ENCODE peak calls at places on chromosomes 7 and 10, in ten cellular contexts. P is choroid plexus epithelial cell, I is body of pancreas, R is DND-41, Z is psoas muscle, S is mammary epithelial cell, L is A549, T is endodermal cell, X is tibial artery, A is cardiac fibroblast. C is an unnamed sample.

GRCh38 chr7:117274951-117275350 is 47.9 kb downstream of the WNT2 start:
- DNase-seq in P (no peak), I (no peak), R (no peak), Z (no peak), S (no peak), L (no peak), T (no peak), X (no peak), A (no peak), C (peak)

GRCh38 chr10:129958686-129959543 is 5.2 kb downstream of the EBF3 start:
- DNase-seq in P (no peak), I (no peak), R (no peak), Z (peak), S (no peak), L (no peak), T (peak), X (no peak), A (peak), C (peak)

GRCh38 chr7:79272066-79272669 is 181.3 kb downstream of the MAGI2 start:
- DNase-seq in P (peak), I (no peak), R (no peak), Z (no peak), S (no peak), L (peak), T (no peak), X (no peak), A (peak), C (peak)

GRCh38 chr7:134690016-134690415 is 43.4 kb downstream of the BPGM start:
- DNase-seq in P (peak), I (no peak), R (no peak), Z (no peak), S (no peak), L (peak), T (no peak), X (no peak), A (peak), C (peak)

GRCh38 chr10:29811751-29812427 is 177.1 kb upstream of the SVIL start:
- DNase-seq in P (peak), I (peak), R (peak), Z (peak), S (peak), L (peak), T (no peak), X (peak), A (peak), C (peak)

GRCh38 chr10:14594878-14595525 is 179.7 kb downstream of the FAM107B start:
- DNase-seq in P (no peak), I (no peak), R (no peak), Z (no peak), S (no peak), L (no peak), T (no peak), X (no peak), A (no peak), C (no peak)

GRCh38 chr10:31644931-31645633 is 283.5 kb downstream of the ARHGAP12 start:
- DNase-seq in P (no peak), I (no peak), R (no peak), Z (no peak), S (no peak), L (no peak), T (no peak), X (no peak), A (peak), C (peak)

GRCh38 chr10:99927719-99928280 is 81.9 kb downstream of the DNMBP start:
- DNase-seq in P (peak), I (no peak), R (no peak), Z (no peak), S (no peak), L (peak), T (no peak), X (no peak), A (no peak), C (no peak)

GRCh38 chr7:128708235-128708634 is 30.9 kb upstream of the CALU start:
- DNase-seq in P (no peak), I (no peak), R (no peak), Z (no peak), S (no peak), L (no peak), T (no peak), X (no peak), A (peak), C (no peak)

GRCh38 chr10:53619678-53620077 is 847.1 kb upstream of the MBL2 start:
- DNase-seq in P (no peak), I (no peak), R (no peak), Z (no peak), S (peak), L (peak), T (no peak), X (no peak), A (no peak), C (peak)

GRCh38 chr10:79162861-79163662 is 94.3 kb downstream of the ZMIZ1 start:
- DNase-seq in P (peak), I (peak), R (no peak), Z (peak), S (peak), L (peak), T (no peak), X (no peak), A (peak), C (peak)

GRCh38 chr7:92534572-92534971 is 6.0 kb downstream of the RBM48 start:
- DNase-seq in P (no peak), I (no peak), R (no peak), Z (no peak), S (no peak), L (no peak), T (no peak), X (no peak), A (no peak), C (no peak)

GRCh38 chr7:586494-586893 is 66.8 kb upstream of the PDGFA start:
- DNase-seq in P (no peak), I (no peak), R (no peak), Z (no peak), S (no peak), L (no peak), T (no peak), X (no peak), A (no peak), C (no peak)

GRCh38 chr7:11243739-11244138 is 270.1 kb downstream of the PHF14 start:
- DNase-seq in P (no peak), I (no peak), R (no peak), Z (no peak), S (no peak), L (no peak), T (no peak), X (no peak), A (no peak), C (no peak)

GRCh38 chr10:30882281-30882680 is 149.4 kb downstream of the ZNF438 start:
- DNase-seq in P (peak), I (no peak), R (no peak), Z (no peak), S (no peak), L (no peak), T (no peak), X (no peak), A (peak), C (peak)

GRCh38 chr10:110527731-110528171 is 30.0 kb downstream of the DUSP5 start:
- DNase-seq in P (peak), I (no peak), R (no peak), Z (no peak), S (no peak), L (no peak), T (peak), X (no peak), A (peak), C (peak)

GRCh38 chr7:102024005-102024768 is 206.8 kb downstream of the CUX1 start:
- DNase-seq in P (no peak), I (no peak), R (peak), Z (no peak), S (no peak), L (no peak), T (no peak), X (no peak), A (no peak), C (no peak)

GRCh38 chr7:85030893-85031292 is 156.0 kb downstream of the SEMA3D start:
- DNase-seq in P (peak), I (no peak), R (no peak), Z (no peak), S (peak), L (peak), T (no peak), X (no peak), A (peak), C (peak)

GRCh38 chr7:127751723-127752448 is 99.9 kb downstream of the SND1 start:
- DNase-seq in P (peak), I (peak), R (no peak), Z (peak), S (peak), L (no peak), T (no peak), X (no peak), A (peak), C (peak)

GRCh38 chr10:123043409-123043925 is 34.7 kb downstream of the ACADSB start:
- DNase-seq in P (peak), I (peak), R (peak), Z (no peak), S (peak), L (peak), T (peak), X (no peak), A (peak), C (peak)

GRCh38 chr10:62027841-62028501 is 126.5 kb downstream of the ARID5B start:
- DNase-seq in P (peak), I (no peak), R (no peak), Z (no peak), S (peak), L (no peak), T (no peak), X (no peak), A (peak), C (peak)

GRCh38 chr7:147279516-147279915 is 1162.9 kb downstream of the CNTNAP2 start:
- DNase-seq in P (no peak), I (no peak), R (no peak), Z (no peak), S (no peak), L (no peak), T (no peak), X (no peak), A (no peak), C (no peak)

GRCh38 chr10:86264481-86265231 is 101.9 kb downstream of the GRID1 start:
- DNase-seq in P (no peak), I (no peak), R (no peak), Z (no peak), S (no peak), L (no peak), T (peak), X (peak), A (no peak), C (no peak)

GRCh38 chr10:43120948-43121290 is 17.3 kb upstream of the CSGALNACT2 start:
- DNase-seq in P (no peak), I (no peak), R (peak), Z (no peak), S (no peak), L (no peak), T (no peak), X (peak), A (peak), C (no peak)

GRCh38 chr10:6140141-6140841 is 51.5 kb downstream of the RBM17 start:
- DNase-seq in P (no peak), I (no peak), R (peak), Z (no peak), S (no peak), L (no peak), T (peak), X (no peak), A (no peak), C (no peak)

GRCh38 chr10:65555192-65555591 is 1370.6 kb upstream of the LRRTM3 start:
- DNase-seq in P (no peak), I (no peak), R (no peak), Z (no peak), S (no peak), L (no peak), T (peak), X (no peak), A (no peak), C (no peak)

GRCh38 chr7:83130623-83131545 is 31.8 kb downstream of the PCLO start:
- DNase-seq in P (peak), I (peak), R (no peak), Z (no peak), S (no peak), L (no peak), T (no peak), X (no peak), A (no peak), C (no peak)

GRCh38 chr7:90345548-90346319 is 782 bp upstream of the GTPBP10 start:
- DNase-seq in P (peak), I (peak), R (no peak), Z (no peak), S (peak), L (peak), T (peak), X (no peak), A (peak), C (peak)

GRCh38 chr7:55546826-55547225 is 25.5 kb downstream of the VOPP1 start:
- DNase-seq in P (peak), I (peak), R (no peak), Z (peak), S (peak), L (peak), T (peak), X (peak), A (peak), C (peak)

GRCh38 chr7:158541330-158542010 is 46.2 kb downstream of the PTPRN2 start:
- DNase-seq in P (no peak), I (no peak), R (no peak), Z (no peak), S (no peak), L (no peak), T (no peak), X (peak), A (no peak), C (no peak)

GRCh38 chr7:157979631-157980340 is 607.8 kb downstream of the PTPRN2 start:
- DNase-seq in P (no peak), I (no peak), R (no peak), Z (no peak), S (no peak), L (no peak), T (peak), X (no peak), A (no peak), C (no peak)

GRCh38 chr10:22620140-22620857 is 94.1 kb downstream of the PIP4K2A start:
- DNase-seq in P (peak), I (peak), R (no peak), Z (peak), S (peak), L (peak), T (no peak), X (peak), A (peak), C (peak)

GRCh38 chr10:127813290-127813689 is 76.3 kb downstream of the FOXI2 start:
- DNase-seq in P (peak), I (no peak), R (no peak), Z (no peak), S (no peak), L (no peak), T (no peak), X (no peak), A (peak), C (no peak)
- TF ChIP-seq CTCF in P (peak), I (no peak), R (peak), Z (no peak), S (peak), L (peak), T (peak), X (no peak), A (no peak), C (no peak)

GRCh38 chr7:17401806-17402627 is 103.6 kb downstream of the AHR start:
- DNase-seq in P (no peak), I (no peak), R (no peak), Z (no peak), S (no peak), L (no peak), T (no peak), X (no peak), A (no peak), C (no peak)
- H3K4me3 ChIP-seq in P (no peak), I (no peak), R (no peak), Z (no peak), S (no peak), L (no peak), T (no peak), X (no peak), A (no peak), C (no peak)

DNA sequence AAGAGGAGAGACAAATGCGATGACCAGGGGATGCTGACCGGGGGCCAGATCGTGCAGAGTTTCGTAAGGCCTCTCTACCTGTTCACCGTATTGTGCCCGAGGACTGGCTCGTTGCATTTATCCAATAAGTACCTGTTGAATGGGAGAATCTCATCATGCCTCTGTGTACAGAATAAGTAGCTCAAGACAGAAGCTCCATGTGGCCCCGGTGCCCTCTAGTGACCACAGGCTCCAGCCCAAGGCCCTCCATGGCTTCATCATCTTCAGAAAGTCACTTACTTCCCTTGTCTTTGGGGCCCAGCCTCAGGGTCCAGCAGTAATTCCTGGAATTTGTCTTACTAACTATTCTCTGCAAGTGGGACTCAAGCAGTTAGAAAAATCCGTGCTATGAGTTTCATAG is 151.0 kb downstream of the CHN2 start:
- DNase-seq in P (peak), I (peak), R (peak), Z (peak), S (peak), L (peak), T (peak), X (peak), A (peak), C (peak)
- TF ChIP-seq CTCF in P (peak), I (peak), R (peak), Z (peak), S (peak), L (peak), T (peak), X (no peak), A (peak), C (peak)

GRCh38 chr7:9241826-9242225 is 808.4 kb downstream of the NXPH1 start:
- DNase-seq in P (no peak), I (no peak), R (no peak), Z (no peak), S (no peak), L (no peak), T (no peak), X (no peak), A (no peak), C (no peak)

GRCh38 chr7:9240016-9240415 is 806.6 kb downstream of the NXPH1 start:
- DNase-seq in P (no peak), I (no peak), R (no peak), Z (no peak), S (no peak), L (no peak), T (no peak), X (no peak), A (no peak), C (no peak)

GRCh38 chr7:9242604-9243003 is 809.2 kb downstream of the NXPH1 start:
- DNase-seq in P (no peak), I (no peak), R (no peak), Z (no peak), S (no peak), L (no peak), T (no peak), X (no peak), A (no peak), C (no peak)
- H3K4me3 ChIP-seq in P (no peak), I (no peak), R (no peak), Z (no peak), S (no peak), L (no peak), T (no peak), X (no peak), A (no peak), C (no peak)

GRCh38 chr7:45923818-45924217 is 2.7 kb upstream of the IGFBP3 start:
- DNase-seq in P (no peak), I (no peak), R (no peak), Z (no peak), S (no peak), L (no peak), T (no peak), X (no peak), A (no peak), C (no peak)

GRCh38 chr7:45922810-45923209 is 1.7 kb upstream of the IGFBP3 start:
- DNase-seq in P (no peak), I (no peak), R (no peak), Z (no peak), S (no peak), L (peak), T (no peak), X (no peak), A (peak), C (no peak)

GRCh38 chr7:45921699-45922519 is 837 bp upstream of the IGFBP3 start:
- DNase-seq in P (peak), I (peak), R (no peak), Z (peak), S (peak), L (peak), T (peak), X (peak), A (peak), C (peak)

GRCh38 chr7:45923290-45923689 is 2.2 kb upstream of the IGFBP3 start:
- DNase-seq in P (peak), I (peak), R (peak), Z (peak), S (peak), L (peak), T (peak), X (peak), A (peak), C (peak)

GRCh38 chr7:45924283-45924682 is 3.2 kb upstream of the IGFBP3 start:
- DNase-seq in P (peak), I (peak), R (no peak), Z (no peak), S (peak), L (peak), T (no peak), X (peak), A (peak), C (peak)
- TF ChIP-seq CTCF in P (no peak), I (peak), R (no peak), Z (no peak), S (peak), L (no peak), T (no peak), X (peak), A (peak), C (peak)

GRCh38 chr7:112572669-112573301 is 92.0 kb downstream of the LSMEM1 start:
- DNase-seq in P (no peak), I (peak), R (no peak), Z (no peak), S (peak), L (no peak), T (no peak), X (no peak), A (no peak), C (no peak)

GRCh38 chr7:112573302-112574039 is 92.7 kb downstream of the LSMEM1 start:
- DNase-seq in P (peak), I (no peak), R (no peak), Z (no peak), S (no peak), L (no peak), T (no peak), X (no peak), A (peak), C (peak)

GRCh38 chr7:112567388-112567787 is 86.6 kb downstream of the LSMEM1 start:
- DNase-seq in P (no peak), I (no peak), R (no peak), Z (no peak), S (no peak), L (no peak), T (no peak), X (no peak), A (no peak), C (no peak)

GRCh38 chr7:112575864-112576263 is 95.1 kb downstream of the LSMEM1 start:
- DNase-seq in P (no peak), I (no peak), R (no peak), Z (no peak), S (peak), L (no peak), T (no peak), X (no peak), A (no peak), C (no peak)

DNA sequence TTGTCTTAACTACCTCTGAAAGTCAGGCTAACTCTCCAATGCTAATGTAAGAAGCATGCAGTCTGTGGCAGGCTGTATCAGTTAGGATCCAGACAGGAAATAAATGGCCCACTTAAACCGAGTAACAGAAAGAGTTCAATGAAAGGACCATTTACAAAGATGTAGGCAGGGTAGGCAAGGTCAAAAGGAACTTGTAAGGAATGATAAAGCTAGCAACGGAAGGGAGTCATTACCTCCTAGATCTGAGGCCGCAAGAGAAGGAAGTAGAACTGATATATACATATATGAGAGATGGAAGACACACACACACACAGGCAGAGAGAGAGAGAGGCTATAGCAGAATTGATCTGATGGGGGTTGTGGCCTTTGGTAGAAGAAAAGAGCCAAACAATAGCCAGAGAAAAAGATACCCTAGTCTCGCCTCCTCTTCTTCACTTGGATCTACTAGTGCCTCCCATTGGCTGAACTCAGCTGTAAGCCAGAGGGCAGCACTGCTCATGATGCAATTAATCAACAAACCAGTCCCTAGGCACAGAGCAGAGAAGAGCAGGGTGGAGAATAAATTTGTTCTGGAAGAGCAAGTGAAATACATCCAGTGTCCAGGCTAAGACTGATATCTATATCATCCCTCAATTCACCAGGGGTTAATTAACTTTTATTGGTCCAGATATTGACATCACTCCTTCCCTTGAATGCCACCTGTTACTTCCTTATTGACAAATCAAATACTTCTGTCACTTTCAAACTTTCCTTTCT is 91.2 kb downstream of the LSMEM1 start:
- DNase-seq in P (peak), I (no peak), R (no peak), Z (no peak), S (no peak), L (peak), T (no peak), X (no peak), A (no peak), C (no peak)
- H3K4me3 ChIP-seq in P (no peak), I (no peak), R (no peak), Z (no peak), S (no peak), L (no peak), T (no peak), X (no peak), A (no peak), C (no peak)

C was measured in fibroblast of the aortic adventitia.